ENCODE peak calls at places on chromosomes 12 and 14, in five cellular contexts. C is HepG2, S is A549, Y is K562, Q is GM12878. T is an unnamed sample.

GRCh38 chr12:50647031-50647430 is 116.9 kb upstream of the ATF1 start:
- DNase-seq in C (no peak), S (no peak), Y (no peak), Q (no peak), T (no peak)

GRCh38 chr12:4089147-4089606 is 184.4 kb upstream of the CCND2 start:
- DNase-seq in C (no peak), S (no peak), Y (no peak), Q (no peak), T (peak)

GRCh38 chr12:27899151-27899661 is 73.3 kb downstream of the PTHLH start:
- DNase-seq in C (peak), S (no peak), Y (no peak), Q (no peak), T (no peak)

GRCh38 chr12:121980211-121980891 is 41.3 kb upstream of the BCL7A start:
- DNase-seq in C (no peak), S (no peak), Y (no peak), Q (peak), T (no peak)

GRCh38 chr12:80958162-80958561 is 20.4 kb upstream of the LIN7A start:
- DNase-seq in C (peak), S (no peak), Y (no peak), Q (no peak), T (no peak)

GRCh38 chr14:102770910-102771543 is 6.2 kb upstream of the TRAF3 start:
- DNase-seq in C (no peak), S (no peak), Y (no peak), Q (no peak), T (no peak)

GRCh38 chr14:53148612-53149202 is 4.4 kb downstream of the DDHD1 start:
- DNase-seq in C (no peak), S (no peak), Y (no peak), Q (peak), T (no peak)

GRCh38 chr14:93348292-93348691 is 1.3 kb downstream of the COX8C start:
- DNase-seq in C (no peak), S (no peak), Y (no peak), Q (no peak), T (no peak)

GRCh38 chr12:38507839-38508238 is 191.3 kb downstream of the ALG10B start:
- DNase-seq in C (no peak), S (no peak), Y (no peak), Q (no peak), T (no peak)

GRCh38 chr14:29077916-29078315 is 311.3 kb downstream of the FOXG1 start:
- DNase-seq in C (no peak), S (no peak), Y (no peak), Q (no peak), T (no peak)

GRCh38 chr12:19915392-19916192 is 452.7 kb upstream of the PDE3A start:
- DNase-seq in C (no peak), S (no peak), Y (no peak), Q (no peak), T (peak)

GRCh38 chr14:31196839-31197477 is 10.6 kb downstream of the HECTD1 start:
- DNase-seq in C (no peak), S (no peak), Y (peak), Q (no peak), T (no peak)

GRCh38 chr12:92080390-92081285 is 65.0 kb downstream of the BTG1 start:
- DNase-seq in C (no peak), S (peak), Y (no peak), Q (no peak), T (no peak)

GRCh38 chr14:45085004-45085403 is 1.1 kb downstream of the PRPF39 start:
- DNase-seq in C (peak), S (no peak), Y (no peak), Q (no peak), T (no peak)

GRCh38 chr12:110689002-110689600 is at the start of gene HVCN1:
- DNase-seq in C (no peak), S (no peak), Y (peak), Q (no peak), T (peak)

GRCh38 chr12:120853188-120853587 is 51.0 kb downstream of the SPPL3 start:
- DNase-seq in C (no peak), S (no peak), Y (no peak), Q (no peak), T (no peak)

GRCh38 chr12:120858306-120859088 is 45.7 kb downstream of the SPPL3 start:
- DNase-seq in C (no peak), S (no peak), Y (no peak), Q (no peak), T (no peak)

GRCh38 chr12:120854804-120855203 is 49.4 kb downstream of the SPPL3 start:
- DNase-seq in C (no peak), S (no peak), Y (no peak), Q (no peak), T (no peak)

GRCh38 chr12:120855823-120856589 is 48.2 kb downstream of the SPPL3 start:
- DNase-seq in C (no peak), S (no peak), Y (peak), Q (no peak), T (no peak)

DNA sequence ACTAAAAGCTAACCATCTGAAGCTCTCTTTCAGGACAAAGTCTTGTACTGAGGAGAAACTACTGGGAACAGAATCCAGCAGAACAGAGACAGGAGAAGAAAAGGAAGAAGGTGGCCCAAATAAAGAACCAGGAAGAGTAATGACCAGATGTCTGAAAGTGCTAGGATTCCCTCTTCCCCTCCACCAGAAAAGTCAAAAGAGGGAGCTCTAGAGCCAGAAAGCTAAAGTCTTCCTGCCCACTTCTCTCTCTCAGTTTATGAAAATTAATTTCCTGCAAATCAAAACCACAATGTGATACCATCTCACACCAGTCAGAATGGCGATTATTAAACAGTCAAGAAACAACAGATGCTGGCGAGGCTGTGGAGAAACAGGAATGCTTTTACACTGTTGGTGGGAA is 47.2 kb downstream of the SPPL3 start:
- DNase-seq in C (no peak), S (no peak), Y (no peak), Q (no peak), T (peak)
- TF ChIP-seq JUNB in C (no peak), S (no peak), Y (no peak), Q (no peak), T (no peak)

GRCh38 chr14:58460772-58461171 is 33.3 kb downstream of the KIAA0586 start:
- DNase-seq in C (no peak), S (no peak), Y (no peak), Q (no peak), T (no peak)

GRCh38 chr14:58455593-58456265 is 28.2 kb downstream of the KIAA0586 start:
- DNase-seq in C (no peak), S (peak), Y (no peak), Q (no peak), T (no peak)
- TF ChIP-seq JUNB in C (no peak), S (no peak), Y (no peak), Q (no peak), T (no peak)

GRCh38 chr12:55188974-55189556 is 31.8 kb upstream of the OR10A7 start:
- DNase-seq in C (peak), S (peak), Y (peak), Q (peak), T (peak)
- TF ChIP-seq JUNB in C (no peak), S (no peak), Y (no peak), Q (no peak), T (no peak)

DNA sequence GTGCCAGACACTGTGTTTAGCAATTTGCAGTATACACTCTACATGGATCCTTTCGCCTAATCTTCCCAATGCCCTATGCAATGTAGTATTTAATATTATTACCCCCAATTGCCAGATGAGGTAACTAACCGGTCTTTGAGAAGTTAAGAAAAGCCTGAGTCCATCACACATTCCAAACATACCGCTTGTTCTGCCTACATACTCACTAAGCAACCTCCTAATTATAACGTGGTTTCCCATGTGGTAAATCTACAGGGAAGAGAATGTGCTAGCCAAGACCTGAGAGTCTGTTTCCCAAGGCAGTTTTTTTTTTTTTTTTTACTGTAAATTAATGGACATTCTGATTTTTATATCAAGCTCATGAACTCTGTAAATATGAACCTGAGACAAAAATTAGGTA is 37.2 kb downstream of the ATP2B1 start:
- DNase-seq in C (no peak), S (no peak), Y (no peak), Q (no peak), T (peak)
- TF ChIP-seq JUNB in C (no peak), S (no peak), Y (no peak), Q (no peak), T (no peak)

GRCh38 chr14:90511252-90511651 is 114.4 kb downstream of the CALM1 start:
- DNase-seq in C (no peak), S (no peak), Y (no peak), Q (no peak), T (no peak)
- TF ChIP-seq JUNB in C (no peak), S (no peak), Y (no peak), Q (no peak), T (no peak)

GRCh38 chr12:22066235-22066765 is 20.3 kb downstream of the CMAS start:
- DNase-seq in C (no peak), S (no peak), Y (no peak), Q (no peak), T (no peak)

GRCh38 chr12:22064968-22065367 is 18.9 kb downstream of the CMAS start:
- DNase-seq in C (no peak), S (no peak), Y (no peak), Q (no peak), T (no peak)

DNA sequence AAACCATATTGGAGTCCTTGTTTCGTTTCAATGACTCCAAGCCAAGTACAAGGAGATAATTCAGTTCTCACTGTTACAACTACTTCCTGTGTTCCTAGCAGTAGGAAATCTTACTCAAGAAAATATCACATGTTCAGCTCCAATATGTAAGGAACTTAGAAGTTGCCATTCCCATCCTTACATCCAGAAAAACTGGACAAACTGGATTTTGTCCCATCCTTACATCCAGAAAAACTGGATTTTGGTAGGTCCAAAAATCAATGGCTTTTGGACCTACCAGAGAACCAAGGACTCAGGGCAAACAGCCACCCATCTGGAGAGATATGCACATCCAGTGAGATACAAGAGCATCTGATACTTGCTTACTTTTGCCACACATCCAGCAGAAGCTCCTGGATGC is 23.8 kb downstream of the CMAS start:
- DNase-seq in C (no peak), S (no peak), Y (no peak), Q (no peak), T (no peak)
- TF ChIP-seq JUNB in C (no peak), S (no peak), Y (no peak), Q (no peak), T (no peak)

DNA sequence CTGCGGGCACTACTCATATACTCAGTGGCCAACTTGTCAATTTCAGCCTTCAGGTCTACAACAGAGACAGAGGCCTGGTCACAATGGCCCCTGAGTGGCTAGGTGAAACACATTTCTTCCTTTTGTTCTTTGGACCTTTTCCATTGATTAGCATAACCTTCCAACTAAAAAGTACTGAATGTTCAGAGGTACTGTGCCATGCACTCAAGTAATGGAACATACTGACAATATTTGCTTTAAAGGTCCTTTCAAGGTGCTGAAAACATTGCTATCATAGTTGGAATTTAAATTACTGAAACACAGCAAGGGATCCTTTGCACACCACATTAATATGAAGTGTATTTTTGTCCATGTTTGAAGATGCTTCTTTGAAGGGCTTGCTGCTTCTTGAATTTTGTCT is 6.1 kb upstream of the ACRBP start:
- DNase-seq in C (no peak), S (no peak), Y (no peak), Q (no peak), T (no peak)
- TF ChIP-seq JUNB in C (no peak), S (no peak), Y (no peak), Q (no peak), T (no peak)

GRCh38 chr12:89236748-89237428 is 115.4 kb downstream of the DUSP6 start:
- DNase-seq in C (no peak), S (no peak), Y (no peak), Q (no peak), T (no peak)
- TF ChIP-seq JUNB in C (no peak), S (no peak), Y (no peak), Q (no peak), T (no peak)